ENCODE peak calls at places on chromosomes 3 and 15, in seven cellular contexts. F is foreskin fibroblast, U is tibial artery, N is AG04450, C is omental fat pad, R is GM20000, Y is hepatocyte. Z is an unnamed sample.

GRCh38 chr15:100100926-100101325 is 240.8 kb downstream of the ADAMTS17 start:
- DNase-seq in R (no peak), Y (no peak), N (no peak), C (no peak), U (no peak), F (no peak), Z (no peak)

GRCh38 chr3:126544596-126545281 is 14.0 kb downstream of the C3orf22 start:
- DNase-seq in N (no peak), Y (no peak), C (peak; percentile 20), F (no peak), U (peak; percentile 27), R (no peak), Z (peak; percentile 83)

GRCh38 chr3:88203537-88204143 is 53.9 kb downstream of the C3orf38 start:
- DNase-seq in N (peak; percentile 32), Y (peak; percentile 84), U (peak; percentile 71), F (peak; percentile 89), R (peak; percentile 54), C (peak; percentile 72), Z (peak; percentile 87)

GRCh38 chr3:144181062-144181461 is 209.4 kb downstream of the DIPK2A start:
- DNase-seq in R (no peak), U (no peak), N (no peak), C (no peak), Y (no peak), F (no peak), Z (no peak)

GRCh38 chr3:57544181-57545125 is at the start of gene DNAH12:
- DNase-seq in Y (peak; percentile 82), U (no peak), R (peak; percentile 36), N (no peak), C (no peak), F (peak; percentile 46), Z (peak; percentile 80)

GRCh38 chr15:40953713-40954074 is 423 bp downstream of the CHAC1 start:
- DNase-seq in Y (no peak), F (peak; percentile 38), C (no peak), N (no peak), U (no peak), R (no peak), Z (no peak)

GRCh38 chr15:88641959-88642452 is 3.2 kb downstream of the ISG20 start:
- DNase-seq in C (no peak), U (no peak), R (no peak), F (no peak), N (no peak), Y (no peak), Z (no peak)

GRCh38 chr3:11465744-11466611 is 177.7 kb downstream of the VGLL4 start:
- DNase-seq in F (peak; percentile 72), C (no peak), U (peak; percentile 71), N (no peak), Y (peak; percentile 70), R (no peak), Z (no peak)

GRCh38 chr15:54064412-54064811 is 86.2 kb downstream of the UNC13C start:
- DNase-seq in F (no peak), U (no peak), Y (no peak), R (no peak), N (no peak), C (no peak), Z (no peak)

GRCh38 chr3:16463914-16464313 is 49.6 kb downstream of the RFTN1 start:
- DNase-seq in Y (no peak), C (no peak), R (no peak), F (no peak), U (no peak), N (no peak), Z (no peak)

GRCh38 chr3:50292924-50293801 is 934 bp upstream of the IFRD2 start:
- DNase-seq in C (no peak), N (no peak), Y (no peak), F (no peak), U (no peak), R (no peak), Z (peak; percentile 88)

GRCh38 chr15:39845582-39845981 is 62.9 kb upstream of the FSIP1 start:
- DNase-seq in C (no peak), N (no peak), U (no peak), R (no peak), F (no peak), Y (no peak), Z (no peak)

GRCh38 chr3:40258555-40258954 is 51.0 kb upstream of the EIF1B start:
- DNase-seq in R (no peak), N (no peak), C (no peak), U (no peak), F (peak; percentile 80), Y (no peak), Z (no peak)

GRCh38 chr15:82810061-82810862 is 834 bp downstream of the WHAMM start:
- DNase-seq in R (peak; percentile 60), N (no peak), F (peak; percentile 66), U (no peak), Y (peak; percentile 82), C (no peak), Z (peak; percentile 86)

GRCh38 chr15:82807920-82808633 is 1.4 kb upstream of the WHAMM start:
- DNase-seq in R (no peak), N (no peak), Y (no peak), U (no peak), C (no peak), F (no peak), Z (no peak)

GRCh38 chr15:82808634-82809041 is 790 bp upstream of the WHAMM start:
- DNase-seq in U (no peak), R (no peak), C (no peak), Y (no peak), F (no peak), N (no peak), Z (no peak)

GRCh38 chr15:82810863-82811421 is 1.5 kb downstream of the WHAMM start:
- DNase-seq in Y (no peak), U (no peak), N (no peak), F (no peak), R (no peak), C (no peak), Z (no peak)

DNA sequence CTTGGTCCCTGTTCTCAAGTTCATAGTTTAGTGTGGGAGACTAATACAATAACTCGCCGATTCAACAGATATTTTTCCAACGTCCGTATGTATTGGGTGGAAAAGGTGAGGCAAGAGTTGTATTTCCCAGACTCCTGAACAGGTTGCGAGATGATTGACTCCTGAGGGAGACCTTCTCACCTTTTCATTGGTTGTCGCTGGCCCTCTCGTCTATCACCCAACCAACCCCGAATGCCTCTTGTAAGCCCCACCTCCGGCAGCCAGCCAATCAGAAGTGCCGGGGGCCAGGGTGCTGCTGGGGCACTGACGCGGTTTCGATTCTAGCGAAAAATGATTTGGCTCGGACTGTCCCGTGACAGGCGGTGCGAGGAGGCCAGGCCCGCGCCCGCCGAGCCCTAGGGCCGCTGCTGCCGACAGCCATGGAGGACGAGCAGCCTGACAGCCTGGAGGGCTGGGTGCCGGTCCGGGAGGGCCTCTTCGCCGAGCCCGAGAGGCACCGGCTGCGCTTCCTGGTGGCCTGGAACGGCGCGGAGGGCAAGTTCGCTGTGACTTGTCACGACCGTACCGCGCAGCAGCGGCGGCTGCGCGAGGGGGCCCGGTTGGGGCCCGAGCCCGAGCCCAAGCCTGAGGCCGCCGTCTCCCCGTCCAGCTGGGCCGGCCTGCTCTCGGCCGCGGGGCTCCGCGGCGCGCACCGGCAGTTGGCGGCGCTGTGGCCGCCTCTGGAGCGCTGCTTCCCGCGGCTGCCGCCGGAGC is at the start of gene WHAMM:
- DNase-seq in F (peak; percentile 99), Y (peak; percentile 99), U (peak; percentile 100), N (peak; percentile 94), R (peak; percentile 95), C (peak; percentile 95), Z (peak; percentile 99)
- TF ChIP-seq CTCF in F (no peak), Y (peak; percentile 23), U (no peak), N (peak; percentile 1), R (no peak), C (no peak), Z (no peak)

GRCh38 chr15:52523192-52523591 is 5.5 kb downstream of the MYO5A start:
- DNase-seq in R (no peak), U (no peak), C (no peak), N (peak; percentile 66), Y (no peak), F (peak; percentile 76), Z (no peak)
- TF ChIP-seq CTCF in R (no peak), U (no peak), C (no peak), N (no peak), Y (no peak), F (no peak), Z (no peak)

GRCh38 chr3:100537646-100538338 is 45.4 kb downstream of the TMEM45A start:
- DNase-seq in Y (no peak), F (no peak), N (no peak), C (no peak), R (no peak), U (no peak), Z (no peak)
- TF ChIP-seq CTCF in Y (no peak), F (no peak), N (no peak), C (no peak), R (no peak), U (no peak), Z (no peak)

GRCh38 chr3:131242201-131242600 is 139.4 kb upstream of the NUDT16 start:
- DNase-seq in Y (no peak), F (no peak), C (no peak), U (no peak), N (no peak), R (no peak), Z (no peak)
- TF ChIP-seq CTCF in Y (no peak), F (no peak), C (no peak), U (no peak), N (no peak), R (no peak), Z (no peak)

GRCh38 chr15:45594322-45594721 is 7.1 kb downstream of the BLOC1S6 start:
- DNase-seq in R (no peak), U (no peak), N (no peak), C (no peak), F (no peak), Y (no peak), Z (no peak)
- TF ChIP-seq CTCF in R (no peak), U (no peak), N (no peak), C (no peak), F (no peak), Y (no peak), Z (no peak)

Z was measured in lower leg skin.